ENCODE peak calls at places on chromosomes 11 and 22, in nine cellular contexts. One of them, this sample, is unnamed.

GRCh38 chr11:28461846-28462245 is 353.7 kb downstream of the METTL15 start:
- DNase-seq in coronary artery: no peak
- DNase-seq in astrocyte of the spinal cord: no peak
- DNase-seq in endodermal cell: no peak
- DNase-seq in M059J: peak; percentile 13
- DNase-seq in heart right ventricle: no peak
- DNase-seq in activated CD4-positive, alpha-beta T cell treated with anti-CD3 and anti-CD28 coated beads for 4 hours: no peak
- DNase-seq in fibroblast of lung: no peak
- DNase-seq in RWPE1: no peak
- DNase-seq in this sample: peak; percentile 3

GRCh38 chr11:85406316-85406715 is 220.8 kb downstream of the DLG2 start:
- DNase-seq in coronary artery: no peak
- DNase-seq in astrocyte of the spinal cord: no peak
- DNase-seq in endodermal cell: no peak
- DNase-seq in M059J: no peak
- DNase-seq in heart right ventricle: no peak
- DNase-seq in activated CD4-positive, alpha-beta T cell treated with anti-CD3 and anti-CD28 coated beads for 4 hours: no peak
- DNase-seq in fibroblast of lung: no peak
- DNase-seq in RWPE1: no peak
- DNase-seq in this sample: no peak

GRCh38 chr11:29019960-29020683 is 911.9 kb downstream of the METTL15 start:
- DNase-seq in coronary artery: no peak
- DNase-seq in astrocyte of the spinal cord: peak; percentile 53
- DNase-seq in endodermal cell: peak; percentile 63
- DNase-seq in M059J: peak; percentile 73
- DNase-seq in heart right ventricle: no peak
- DNase-seq in activated CD4-positive, alpha-beta T cell treated with anti-CD3 and anti-CD28 coated beads for 4 hours: no peak
- DNase-seq in fibroblast of lung: peak; percentile 57
- DNase-seq in RWPE1: peak; percentile 14
- DNase-seq in this sample: no peak

GRCh38 chr22:38923463-38924196 is 33.8 kb upstream of the APOBEC3A start:
- DNase-seq in coronary artery: peak; percentile 82
- DNase-seq in astrocyte of the spinal cord: peak; percentile 88
- DNase-seq in endodermal cell: peak; percentile 69
- DNase-seq in M059J: peak; percentile 83
- DNase-seq in heart right ventricle: peak; percentile 66
- DNase-seq in activated CD4-positive, alpha-beta T cell treated with anti-CD3 and anti-CD28 coated beads for 4 hours: no peak
- DNase-seq in fibroblast of lung: peak; percentile 92
- DNase-seq in RWPE1: peak; percentile 55
- DNase-seq in this sample: peak; percentile 74

GRCh38 chr22:43001271-43002197 is 13.4 kb downstream of the PACSIN2 start:
- DNase-seq in coronary artery: no peak
- DNase-seq in astrocyte of the spinal cord: peak; percentile 70
- DNase-seq in endodermal cell: no peak
- DNase-seq in M059J: peak; percentile 62
- DNase-seq in heart right ventricle: no peak
- DNase-seq in activated CD4-positive, alpha-beta T cell treated with anti-CD3 and anti-CD28 coated beads for 4 hours: no peak
- DNase-seq in fibroblast of lung: peak; percentile 76
- DNase-seq in RWPE1: no peak
- DNase-seq in this sample: no peak

GRCh38 chr11:45100338-45100737 is 46.1 kb upstream of the PRDM11 start:
- DNase-seq in coronary artery: no peak
- DNase-seq in astrocyte of the spinal cord: no peak
- DNase-seq in endodermal cell: peak; percentile 83
- DNase-seq in M059J: no peak
- DNase-seq in heart right ventricle: no peak
- DNase-seq in activated CD4-positive, alpha-beta T cell treated with anti-CD3 and anti-CD28 coated beads for 4 hours: no peak
- DNase-seq in fibroblast of lung: peak; percentile 35
- DNase-seq in RWPE1: peak; percentile 33
- DNase-seq in this sample: no peak

GRCh38 chr11:19336331-19336730 is 95.6 kb upstream of the E2F8 start:
- DNase-seq in coronary artery: no peak
- DNase-seq in astrocyte of the spinal cord: no peak
- DNase-seq in endodermal cell: no peak
- DNase-seq in M059J: no peak
- DNase-seq in heart right ventricle: no peak
- DNase-seq in activated CD4-positive, alpha-beta T cell treated with anti-CD3 and anti-CD28 coated beads for 4 hours: no peak
- DNase-seq in fibroblast of lung: no peak
- DNase-seq in RWPE1: no peak
- DNase-seq in this sample: no peak

GRCh38 chr11:117057727-117058126 is 40.5 kb downstream of the SIK3 start:
- DNase-seq in coronary artery: no peak
- DNase-seq in astrocyte of the spinal cord: no peak
- DNase-seq in endodermal cell: no peak
- DNase-seq in M059J: no peak
- DNase-seq in heart right ventricle: no peak
- DNase-seq in activated CD4-positive, alpha-beta T cell treated with anti-CD3 and anti-CD28 coated beads for 4 hours: no peak
- DNase-seq in fibroblast of lung: no peak
- DNase-seq in RWPE1: no peak
- DNase-seq in this sample: no peak

GRCh38 chr11:44133335-44133946 is 38.0 kb downstream of the EXT2 start:
- DNase-seq in coronary artery: no peak
- DNase-seq in astrocyte of the spinal cord: peak; percentile 62
- DNase-seq in endodermal cell: peak; percentile 59
- DNase-seq in M059J: peak; percentile 50
- DNase-seq in heart right ventricle: no peak
- DNase-seq in activated CD4-positive, alpha-beta T cell treated with anti-CD3 and anti-CD28 coated beads for 4 hours: no peak
- DNase-seq in fibroblast of lung: peak; percentile 33
- DNase-seq in RWPE1: peak; percentile 30
- DNase-seq in this sample: no peak

This sample was measured in mucosa of descending colon.